ENCODE peak calls at places on chromosomes 7 and 10, in nine cellular contexts. S is transverse colon, F is stomach, G is K562, L is tibial nerve, D is suprapubic skin, T is ovary, H is GM12878, A is SK-N-SH. P is an unnamed sample. For H3K4me1, the result is how much of the 10 kb centered on the place peaks cover.

GRCh38 chr10:110547139-110547761 is 20.2 kb upstream of the SMC3 start:
- DNase-seq in A (peak), F (no peak), L (no peak), H (no peak), G (peak), S (no peak), T (no peak), D (no peak), P (no peak)

GRCh38 chr10:2508971-2509605 is 558.3 kb upstream of the PFKP start:
- DNase-seq in F (no peak), D (no peak), T (no peak), L (no peak), H (no peak), S (no peak), A (no peak), G (no peak), P (no peak)

GRCh38 chr10:76202777-76203176 is 771.4 kb downstream of the LRMDA start:
- DNase-seq in L (no peak), H (no peak), T (no peak), G (no peak), F (no peak), S (no peak), A (no peak), D (no peak), P (no peak)

GRCh38 chr10:62171791-62172190 is 96.9 kb downstream of the RTKN2 start:
- DNase-seq in A (no peak), T (no peak), F (no peak), L (no peak), S (no peak), H (no peak), D (no peak), G (no peak), P (no peak)

GRCh38 chr7:139995034-139995915 is 67.5 kb downstream of the PARP12 start:
- DNase-seq in F (peak), A (no peak), S (no peak), T (no peak), L (no peak), G (no peak), D (no peak), H (no peak), P (no peak)

GRCh38 chr7:39954694-39955093 is 4.6 kb downstream of the CDK13 start:
- DNase-seq in T (no peak), A (no peak), H (no peak), D (no peak), S (no peak), F (no peak), G (no peak), L (no peak), P (no peak)

GRCh38 chr7:149449897-149450296 is 11.0 kb downstream of the ZNF777 start:
- DNase-seq in A (no peak), F (no peak), H (no peak), G (no peak), L (no peak), D (no peak), S (no peak), T (no peak), P (no peak)

GRCh38 chr10:3325954-3326353 is 153.4 kb upstream of the PITRM1 start:
- DNase-seq in H (no peak), G (no peak), D (no peak), F (no peak), A (no peak), T (no peak), L (no peak), S (no peak), P (no peak)

GRCh38 chr10:68276224-68276623 is 44.3 kb upstream of the ATOH7 start:
- DNase-seq in A (no peak), F (no peak), D (no peak), L (no peak), S (no peak), H (no peak), T (no peak), G (no peak), P (no peak)

GRCh38 chr10:125121003-125121402 is 39.4 kb downstream of the CTBP2 start:
- DNase-seq in S (peak), G (no peak), H (no peak), L (no peak), D (peak), F (no peak), A (no peak), T (no peak), P (peak)

GRCh38 chr7:2530076-2530967 is 10.7 kb downstream of the LFNG start:
- DNase-seq in D (no peak), L (no peak), H (peak), F (no peak), A (no peak), S (peak), G (peak), T (no peak), P (no peak)

GRCh38 chr10:72090326-72090725 is 2.0 kb upstream of the SPOCK2 start:
- DNase-seq in F (no peak), S (no peak), L (no peak), G (no peak), D (no peak), H (no peak), T (no peak), A (no peak), P (no peak)

GRCh38 chr10:33460461-33461294 is 126.2 kb upstream of the NRP1 start:
- DNase-seq in D (no peak), F (peak), L (peak), S (no peak), T (no peak), A (no peak), G (no peak), H (no peak), P (peak)

GRCh38 chr7:108347616-108348015 is 108.6 kb downstream of the NRCAM start:
- DNase-seq in T (no peak), G (peak), L (no peak), A (no peak), H (no peak), S (no peak), D (no peak), F (no peak), P (no peak)

GRCh38 chr7:128112781-128113221 is 81.6 kb upstream of the LRRC4 start:
- DNase-seq in L (no peak), T (peak), S (peak), D (no peak), H (no peak), G (no peak), F (no peak), A (peak), P (peak)

GRCh38 chr7:31126976-31127375 is 74.9 kb downstream of the ADCYAP1R1 start:
- DNase-seq in F (no peak), G (no peak), T (no peak), S (no peak), A (no peak), D (no peak), L (peak), H (no peak), P (no peak)

GRCh38 chr7:47453093-47454056 is 128.5 kb downstream of the TNS3 start:
- DNase-seq in A (no peak), G (no peak), D (peak), L (peak), T (no peak), H (no peak), S (peak), F (peak), P (peak)

GRCh38 chr7:55546826-55547225 is 25.5 kb downstream of the VOPP1 start:
- DNase-seq in H (no peak), F (peak), D (peak), S (peak), G (no peak), L (peak), A (peak), T (peak), P (peak)

GRCh38 chr7:19413444-19413965 is 268.3 kb upstream of the FERD3L start:
- DNase-seq in A (no peak), H (no peak), D (no peak), F (no peak), L (no peak), S (no peak), T (no peak), G (no peak), P (no peak)

GRCh38 chr7:23654508-23654907 is 25.5 kb upstream of the FAM221A start:
- DNase-seq in S (peak), H (no peak), G (peak), D (no peak), T (no peak), A (peak), F (peak), L (no peak), P (no peak)

GRCh38 chr7:41416208-41416595 is 286.7 kb downstream of the INHBA start:
- DNase-seq in F (no peak), H (no peak), G (no peak), D (no peak), L (no peak), T (no peak), A (no peak), S (no peak), P (no peak)

GRCh38 chr7:87058739-87059524 is 522 bp downstream of the ELAPOR2 start:
- DNase-seq in A (peak), D (peak), F (peak), T (peak), G (peak), H (no peak), L (no peak), S (peak), P (peak)

GRCh38 chr7:134605978-134606923 is 40.4 kb upstream of the BPGM start:
- DNase-seq in L (peak), A (peak), H (no peak), S (peak), F (peak), T (peak), D (peak), G (peak), P (peak)

GRCh38 chr10:71840177-71840711 is 10.8 kb downstream of the PSAP start:
- DNase-seq in S (peak), A (peak), L (peak), T (peak), H (no peak), D (no peak), F (peak), G (peak), P (peak)

GRCh38 chr7:43294080-43294630 is 181.7 kb downstream of the HECW1 start:
- DNase-seq in T (peak), G (no peak), A (no peak), S (no peak), F (no peak), L (no peak), H (no peak), D (no peak), P (peak)

GRCh38 chr7:132518102-132518838 is 58.0 kb downstream of the PLXNA4 start:
- DNase-seq in D (no peak), G (peak), S (no peak), F (no peak), L (no peak), H (no peak), A (peak), T (no peak), P (no peak)

DNA sequence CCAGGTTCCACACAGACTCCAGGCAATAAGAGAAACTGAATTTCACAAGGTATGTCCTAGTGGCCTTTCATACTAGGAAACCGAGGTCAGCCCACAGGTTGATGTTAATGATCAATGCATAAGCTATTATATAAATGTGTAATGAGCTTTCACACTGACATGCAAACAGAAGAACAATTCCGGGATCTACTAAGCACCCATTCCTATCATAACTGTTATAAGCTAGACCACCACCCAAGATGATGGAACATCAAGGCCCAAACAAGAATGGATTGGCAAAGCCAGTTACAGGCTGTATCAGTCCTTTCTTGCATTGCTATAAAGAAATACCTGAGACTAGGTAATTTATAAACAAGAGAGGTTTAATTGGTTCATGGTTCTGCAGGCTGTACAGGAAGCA is 15.2 kb downstream of the SORBS1 start:
- DNase-seq in F (no peak), A (no peak), G (no peak), H (no peak), S (no peak), D (no peak), L (no peak), T (no peak), P (no peak)
- H3K4me1 ChIP-seq in F (half or more), A (under half), G (half or more), H (under half), S (half or more), D (under half), L (under half), T (under half), P (under half)

GRCh38 chr10:27581225-27581624 is 77.1 kb downstream of the RAB18 start:
- DNase-seq in H (no peak), D (no peak), G (no peak), S (no peak), L (no peak), F (no peak), A (no peak), T (no peak), P (no peak)

GRCh38 chr10:27584302-27584701 is 80.2 kb downstream of the RAB18 start:
- DNase-seq in D (no peak), A (no peak), L (no peak), G (no peak), T (no peak), S (no peak), F (no peak), H (no peak), P (no peak)
- TF ChIP-seq EP300 in D (no peak), A (no peak), L (no peak), G (no peak), T (no peak), S (no peak), F (no peak), H (no peak), P (no peak)

GRCh38 chr7:27096756-27097514 is 1.1 kb upstream of the HOXA1 start:
- DNase-seq in T (peak), F (no peak), H (no peak), L (no peak), D (peak), A (no peak), S (peak), G (no peak), P (peak)
- H3K4me1 ChIP-seq in T (under half), F (under half), H (under half), L (under half), D (under half), A (under half), S (under half), G (under half), P (under half)

GRCh38 chr10:89478739-89479116 is 56.7 kb downstream of the SLC16A12 start:
- DNase-seq in A (no peak), G (no peak), L (no peak), D (no peak), H (no peak), S (no peak), F (no peak), T (no peak), P (no peak)

GRCh38 chr10:89479255-89479654 is 56.1 kb downstream of the SLC16A12 start:
- DNase-seq in T (no peak), S (no peak), G (no peak), F (no peak), A (no peak), H (no peak), L (peak), D (no peak), P (no peak)

GRCh38 chr10:89478085-89478738 is 57.2 kb downstream of the SLC16A12 start:
- DNase-seq in L (no peak), F (no peak), H (no peak), A (no peak), D (no peak), T (no peak), S (no peak), G (no peak), P (no peak)

GRCh38 chr10:89480047-89480446 is 55.3 kb downstream of the SLC16A12 start:
- DNase-seq in T (no peak), F (no peak), D (no peak), A (no peak), G (no peak), S (no peak), H (no peak), L (peak), P (no peak)

GRCh38 chr10:89481662-89482061 is 53.7 kb downstream of the SLC16A12 start:
- DNase-seq in L (no peak), G (no peak), F (no peak), T (no peak), S (no peak), D (no peak), H (no peak), A (no peak), P (no peak)
- TF ChIP-seq EP300 in L (peak), G (no peak), F (no peak), T (peak), S (peak), D (peak), H (no peak), A (peak), P (peak)

GRCh38 chr10:94219829-94220228 is 142.9 kb downstream of the NOC3L start:
- DNase-seq in A (no peak), H (no peak), G (no peak), L (no peak), F (no peak), S (no peak), T (no peak), D (no peak), P (no peak)
- H3K4me1 ChIP-seq in A (under half), H (under half), G (under half), L (under half), F (under half), S (under half), T (under half), D (under half), P (under half)

P was measured in sigmoid colon.